ENCODE peak calls at places on chromosome 11, in six cellular contexts. H is tibial nerve, X is astrocyte of the spinal cord, Y is epithelial cell of esophagus, D is fibroblast of lung, E is right atrium auricular region. U is an unnamed sample.

GRCh38 chr11:17593466-17594245 is 46.6 kb downstream of the OTOG start:
- DNase-seq in Y (no peak), H (no peak), X (no peak), E (no peak), D (no peak), U (no peak)

GRCh38 chr11:2748061-2748813 is 48.4 kb upstream of the KCNQ1OT1 start:
- DNase-seq in E (no peak), X (no peak), H (no peak), D (no peak), Y (no peak), U (no peak)

GRCh38 chr11:117519170-117519569 is 191.5 kb downstream of the CEP164 start:
- DNase-seq in X (no peak), E (no peak), Y (no peak), D (no peak), H (no peak), U (no peak)

GRCh38 chr11:23570828-23571227 is 710.6 kb upstream of the CCDC179 start:
- DNase-seq in H (no peak), E (no peak), Y (no peak), X (no peak), D (peak; percentile 61), U (peak; percentile 24)

GRCh38 chr11:74325649-74326645 is 14.5 kb upstream of the P4HA3 start:
- DNase-seq in X (peak; percentile 93), D (peak; percentile 93), Y (no peak), E (peak; percentile 90), H (peak; percentile 79), U (peak; percentile 95)

GRCh38 chr11:67745181-67745726 is 70.8 kb upstream of the ALDH3B2 start:
- DNase-seq in D (no peak), H (no peak), E (no peak), X (no peak), Y (no peak), U (no peak)

GRCh38 chr11:29260939-29261705 is 755.7 kb downstream of the KCNA4 start:
- DNase-seq in H (no peak), Y (peak; percentile 95), E (no peak), D (peak; percentile 74), X (peak; percentile 46), U (peak; percentile 26)

GRCh38 chr11:112355726-112356125 is 95.1 kb upstream of the PLET1 start:
- DNase-seq in H (no peak), E (no peak), Y (peak; percentile 55), D (peak; percentile 12), X (no peak), U (peak; percentile 66)

GRCh38 chr11:114553642-114554041 is 6.0 kb downstream of the NXPE1 start:
- DNase-seq in E (no peak), D (no peak), Y (peak; percentile 23), H (no peak), X (no peak), U (peak; percentile 8)

GRCh38 chr11:44236261-44236660 is 73.7 kb downstream of the ALX4 start:
- DNase-seq in Y (no peak), H (no peak), D (no peak), X (no peak), E (no peak), U (no peak)

GRCh38 chr11:3042496-3043314 is 14.5 kb downstream of the CARS1 start:
- DNase-seq in Y (no peak), H (no peak), X (no peak), E (no peak), D (no peak), U (no peak)

GRCh38 chr11:65329503-65329902 is 4.1 kb upstream of the DPF2 start:
- DNase-seq in Y (no peak), H (no peak), X (no peak), E (no peak), D (no peak), U (no peak)
- H3K4me3 ChIP-seq in Y (no peak overlapping the region), H (no peak overlapping the region), X (no peak overlapping the region), E (no peak overlapping the region), D (no peak overlapping the region), U (no peak overlapping the region)

DNA sequence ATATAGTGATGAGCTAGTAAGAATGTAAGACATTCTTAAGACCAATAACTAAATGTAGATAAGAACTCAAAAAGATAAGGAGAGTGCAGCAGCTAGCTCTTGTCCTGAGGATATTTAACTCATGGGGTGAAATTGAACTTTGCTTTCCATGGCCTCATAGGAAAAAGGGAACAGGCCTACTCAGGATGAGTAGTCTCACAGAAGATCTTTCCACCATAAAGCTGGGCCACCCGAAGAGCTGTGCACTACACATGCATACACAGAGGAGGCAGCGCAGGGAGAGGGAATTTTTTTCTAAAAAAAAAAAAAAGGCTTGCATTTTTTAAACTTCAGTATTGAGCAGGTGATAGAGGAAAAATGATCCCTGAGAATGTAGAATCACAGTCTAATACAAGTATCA is 59.9 kb upstream of the CFAP300 start:
- DNase-seq in H (no peak), X (no peak), Y (no peak), E (no peak), D (no peak), U (no peak)
- TF ChIP-seq CTCF in H (no peak), X (no peak), Y (no peak), E (no peak), D (no peak), U (no peak)

DNA sequence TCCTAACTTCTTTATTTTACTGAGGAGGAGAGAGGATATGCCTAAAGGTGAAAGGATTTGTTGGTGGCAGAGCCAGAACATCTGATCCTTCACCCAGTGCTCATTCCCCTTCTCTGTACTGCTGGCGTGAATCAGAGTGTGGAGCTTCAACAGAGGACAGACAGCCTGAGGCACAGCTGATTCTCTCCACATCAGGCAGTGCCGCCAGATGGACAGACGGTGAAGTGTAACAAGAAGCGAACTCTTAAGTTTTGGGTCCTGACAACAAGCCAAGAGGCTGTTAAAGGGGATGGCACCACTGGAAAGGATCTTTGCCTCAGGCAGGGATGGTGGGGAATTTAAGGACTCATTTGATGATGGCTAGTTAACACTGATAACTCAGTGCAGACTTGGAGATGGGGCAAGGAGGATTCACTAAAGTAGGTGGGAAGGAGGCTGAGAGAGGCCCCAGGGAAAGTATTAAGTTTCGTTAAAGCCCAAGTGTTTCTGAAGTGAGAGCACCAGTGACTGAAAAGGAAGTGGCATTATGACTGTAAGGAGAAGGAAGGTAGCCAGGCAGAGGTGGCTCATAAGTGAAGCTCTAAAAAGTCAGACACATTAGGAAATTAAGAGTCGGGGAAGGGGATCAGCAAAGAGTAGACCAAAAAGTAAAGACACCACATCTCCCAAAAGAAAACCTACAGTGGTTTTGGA is 81.3 kb downstream of the CLPB start:
- DNase-seq in D (peak; percentile 69), Y (peak; percentile 80), X (peak; percentile 69), H (peak; percentile 41), E (no peak), U (peak; percentile 66)
- H3K4me3 ChIP-seq in D (no peak overlapping the region), Y (no peak overlapping the region), X (no peak overlapping the region), H (no peak overlapping the region), E (no peak overlapping the region), U (no peak overlapping the region)

GRCh38 chr11:121129362-121130340 is 28.6 kb downstream of the TECTA start:
- DNase-seq in X (no peak), H (no peak), E (peak; percentile 65), D (no peak), Y (no peak), U (no peak)

GRCh38 chr11:121134758-121135312 is 33.8 kb downstream of the TECTA start:
- DNase-seq in X (no peak), D (no peak), H (no peak), Y (no peak), E (no peak), U (no peak)

GRCh38 chr11:121133046-121133445 is 32.0 kb downstream of the TECTA start:
- DNase-seq in H (no peak), E (no peak), X (no peak), D (no peak), Y (no peak), U (no peak)

GRCh38 chr11:121131656-121132055 is 30.6 kb downstream of the TECTA start:
- DNase-seq in D (no peak), X (no peak), Y (no peak), H (no peak), E (no peak), U (no peak)

GRCh38 chr11:121132211-121132976 is 31.4 kb downstream of the TECTA start:
- DNase-seq in Y (no peak), X (no peak), E (no peak), D (peak; percentile 17), H (no peak), U (no peak)
- TF ChIP-seq CTCF in Y (no peak), X (no peak), E (no peak), D (no peak), H (no peak), U (no peak)

GRCh38 chr11:62888406-62888805 is 7.7 kb downstream of the SLC3A2 start:
- DNase-seq in Y (no peak), H (no peak), E (no peak), D (no peak), X (no peak), U (no peak)

GRCh38 chr11:62883677-62884076 is 3.0 kb downstream of the SLC3A2 start:
- DNase-seq in Y (no peak), E (no peak), H (no peak), D (no peak), X (no peak), U (no peak)

GRCh38 chr11:62882428-62882742 is 1.7 kb downstream of the SLC3A2 start:
- DNase-seq in H (no peak), X (no peak), D (no peak), Y (no peak), E (no peak), U (no peak)

GRCh38 chr11:62882811-62883496 is 2.3 kb downstream of the SLC3A2 start:
- DNase-seq in H (no peak), E (no peak), X (no peak), D (no peak), Y (no peak), U (no peak)

GRCh38 chr11:62885137-62885536 is 4.4 kb downstream of the SLC3A2 start:
- DNase-seq in E (no peak), Y (no peak), X (no peak), H (no peak), D (no peak), U (no peak)
- H3K4me3 ChIP-seq in E (no peak overlapping the region), Y (no peak overlapping the region), X (no peak overlapping the region), H (no peak overlapping the region), D (no peak overlapping the region), U (peak overlapping the region; percentile 74)

GRCh38 chr11:127471662-127472061 is 471.1 kb upstream of the KIRREL3 start:
- DNase-seq in H (no peak), Y (no peak), E (no peak), X (no peak), D (no peak), U (no peak)
- TF ChIP-seq CTCF in H (no peak), Y (no peak), E (no peak), X (peak; percentile 1), D (no peak), U (no peak)

GRCh38 chr11:64286801-64287159 is 1.1 kb downstream of the GPR137 start:
- DNase-seq in D (no peak), E (no peak), Y (no peak), X (no peak), H (no peak), U (no peak)
- H3K4me3 ChIP-seq in D (no peak overlapping the region), E (no peak overlapping the region), Y (no peak overlapping the region), X (no peak overlapping the region), H (no peak overlapping the region), U (no peak overlapping the region)

U was measured in fibroblast of pulmonary artery.